ENCODE peak calls at places on chromosomes 7 and 10, in six cellular contexts. One of them, this sample, is unnamed. For H3K79me1, the result is how much of the 10 kb centered on the place peaks cover.

GRCh38 chr10:32004161-32004591 is 52.0 kb downstream of the KIF5B start:
- DNase-seq in IMR-90: no peak
- DNase-seq in mesenchymal stem cell: no peak
- DNase-seq in H1: no peak
- DNase-seq in H9: peak
- DNase-seq in mesendoderm: peak
- DNase-seq in this sample: no peak

GRCh38 chr10:132524443-132525285 is 12.9 kb upstream of the INPP5A start:
- DNase-seq in mesenchymal stem cell: no peak
- DNase-seq in mesendoderm: no peak
- DNase-seq in H9: no peak
- DNase-seq in IMR-90: no peak
- DNase-seq in H1: no peak
- DNase-seq in this sample: no peak

GRCh38 chr10:60096761-60097513 is 190.6 kb upstream of the CCDC6 start:
- DNase-seq in H9: no peak
- DNase-seq in IMR-90: no peak
- DNase-seq in mesendoderm: no peak
- DNase-seq in mesenchymal stem cell: peak
- DNase-seq in H1: no peak
- DNase-seq in this sample: no peak

GRCh38 chr10:31745612-31746376 is 182.8 kb downstream of the ARHGAP12 start:
- DNase-seq in H9: no peak
- DNase-seq in mesendoderm: no peak
- DNase-seq in IMR-90: peak
- DNase-seq in mesenchymal stem cell: peak
- DNase-seq in H1: no peak
- DNase-seq in this sample: no peak

GRCh38 chr7:36960105-36960504 is 235.8 kb upstream of the AOAH start:
- DNase-seq in mesenchymal stem cell: no peak
- DNase-seq in IMR-90: no peak
- DNase-seq in H9: no peak
- DNase-seq in H1: no peak
- DNase-seq in mesendoderm: no peak
- DNase-seq in this sample: no peak

GRCh38 chr10:70543911-70544310 is 58.6 kb downstream of the PRF1 start:
- DNase-seq in H1: no peak
- DNase-seq in H9: no peak
- DNase-seq in IMR-90: no peak
- DNase-seq in mesenchymal stem cell: no peak
- DNase-seq in mesendoderm: no peak
- DNase-seq in this sample: no peak

GRCh38 chr7:7159063-7159645 is 23.2 kb upstream of the C1GALT1 start:
- DNase-seq in H9: no peak
- DNase-seq in mesendoderm: no peak
- DNase-seq in H1: no peak
- DNase-seq in mesenchymal stem cell: no peak
- DNase-seq in IMR-90: no peak
- DNase-seq in this sample: no peak

GRCh38 chr7:23234569-23235296 is 11.8 kb upstream of the GPNMB start:
- DNase-seq in mesenchymal stem cell: no peak
- DNase-seq in H9: no peak
- DNase-seq in H1: no peak
- DNase-seq in mesendoderm: no peak
- DNase-seq in IMR-90: no peak
- DNase-seq in this sample: no peak

GRCh38 chr10:115328331-115328730 is 235.2 kb downstream of the ATRNL1 start:
- DNase-seq in H1: no peak
- DNase-seq in H9: no peak
- DNase-seq in IMR-90: no peak
- DNase-seq in mesendoderm: no peak
- DNase-seq in mesenchymal stem cell: no peak
- DNase-seq in this sample: no peak

GRCh38 chr10:44102726-44103255 is 282.1 kb downstream of the CXCL12 start:
- DNase-seq in IMR-90: no peak
- DNase-seq in mesenchymal stem cell: no peak
- DNase-seq in H1: no peak
- DNase-seq in H9: no peak
- DNase-seq in mesendoderm: peak
- DNase-seq in this sample: no peak

GRCh38 chr10:75653761-75654160 is 222.3 kb downstream of the LRMDA start:
- DNase-seq in mesenchymal stem cell: no peak
- DNase-seq in IMR-90: no peak
- DNase-seq in H1: no peak
- DNase-seq in mesendoderm: no peak
- DNase-seq in H9: no peak
- DNase-seq in this sample: no peak

GRCh38 chr10:13347235-13348156 is 597 bp downstream of the SEPHS1 start:
- DNase-seq in H1: no peak
- DNase-seq in IMR-90: peak
- DNase-seq in mesenchymal stem cell: peak
- DNase-seq in mesendoderm: peak
- DNase-seq in H9: no peak
- DNase-seq in this sample: peak

GRCh38 chr7:122692769-122693309 is 6.1 kb downstream of the RNF133 start:
- DNase-seq in H9: no peak
- DNase-seq in mesenchymal stem cell: no peak
- DNase-seq in mesendoderm: no peak
- DNase-seq in H1: no peak
- DNase-seq in IMR-90: no peak
- DNase-seq in this sample: no peak

GRCh38 chr10:49158399-49158798 is 24.6 kb upstream of the FAM170B start:
- DNase-seq in H1: no peak
- DNase-seq in mesendoderm: no peak
- DNase-seq in mesenchymal stem cell: no peak
- DNase-seq in IMR-90: no peak
- DNase-seq in H9: no peak
- DNase-seq in this sample: no peak

GRCh38 chr7:1848911-1849311 is 178.8 kb downstream of the ELFN1 start:
- DNase-seq in H9: no peak
- DNase-seq in mesenchymal stem cell: no peak
- DNase-seq in IMR-90: no peak
- DNase-seq in mesendoderm: no peak
- DNase-seq in H1: no peak
- DNase-seq in this sample: no peak

GRCh38 chr7:7772385-7772784 is 54.0 kb upstream of the RPA3 start:
- DNase-seq in H1: no peak
- DNase-seq in H9: no peak
- DNase-seq in IMR-90: peak
- DNase-seq in mesendoderm: no peak
- DNase-seq in mesenchymal stem cell: peak
- DNase-seq in this sample: no peak

GRCh38 chr10:73289958-73290357 is 37.5 kb upstream of the MRPS16 start:
- DNase-seq in mesenchymal stem cell: no peak
- DNase-seq in IMR-90: no peak
- DNase-seq in mesendoderm: no peak
- DNase-seq in H9: no peak
- DNase-seq in H1: no peak
- DNase-seq in this sample: no peak

GRCh38 chr10:5266804-5267203 is 70.2 kb downstream of the AKR1C4 start:
- DNase-seq in mesenchymal stem cell: no peak
- DNase-seq in H1: no peak
- DNase-seq in IMR-90: no peak
- DNase-seq in H9: no peak
- DNase-seq in mesendoderm: no peak
- DNase-seq in this sample: no peak

GRCh38 chr10:73759512-73760115 is 15.4 kb downstream of the SEC24C start:
- DNase-seq in H9: no peak
- DNase-seq in H1: no peak
- DNase-seq in mesenchymal stem cell: no peak
- DNase-seq in IMR-90: no peak
- DNase-seq in mesendoderm: no peak
- DNase-seq in this sample: no peak

GRCh38 chr7:90629306-90629918 is 33.3 kb downstream of the CDK14 start:
- DNase-seq in mesenchymal stem cell: peak
- DNase-seq in H9: no peak
- DNase-seq in IMR-90: peak
- DNase-seq in H1: no peak
- DNase-seq in mesendoderm: peak
- DNase-seq in this sample: peak

GRCh38 chr7:151304856-151305255 is 36.8 kb upstream of the NUB1 start:
- DNase-seq in mesendoderm: peak
- DNase-seq in H9: peak
- DNase-seq in H1: peak
- DNase-seq in IMR-90: no peak
- DNase-seq in mesenchymal stem cell: peak
- DNase-seq in this sample: no peak

GRCh38 chr7:24715661-24716479 is 41.4 kb downstream of the GSDME start:
- DNase-seq in IMR-90: peak
- DNase-seq in H1: no peak
- DNase-seq in mesendoderm: peak
- DNase-seq in mesenchymal stem cell: peak
- DNase-seq in H9: peak
- DNase-seq in this sample: no peak

GRCh38 chr7:42906181-42906580 is 5.7 kb downstream of the C7orf25 start:
- DNase-seq in mesenchymal stem cell: no peak
- DNase-seq in IMR-90: no peak
- DNase-seq in H1: no peak
- DNase-seq in mesendoderm: no peak
- DNase-seq in H9: no peak
- DNase-seq in this sample: no peak

GRCh38 chr10:101566333-101567164 is 21.5 kb downstream of the POLL start:
- DNase-seq in H9: peak
- DNase-seq in H1: no peak
- DNase-seq in mesenchymal stem cell: peak
- DNase-seq in IMR-90: peak
- DNase-seq in mesendoderm: peak
- DNase-seq in this sample: no peak

GRCh38 chr7:5421626-5422323 is 1.9 kb downstream of the TNRC18 start:
- DNase-seq in H1: no peak
- DNase-seq in mesendoderm: peak
- DNase-seq in H9: no peak
- DNase-seq in mesenchymal stem cell: peak
- DNase-seq in IMR-90: peak
- DNase-seq in this sample: no peak

GRCh38 chr7:5424689-5425506 is 1.3 kb upstream of the TNRC18 start:
- DNase-seq in IMR-90: peak
- DNase-seq in H9: no peak
- DNase-seq in mesendoderm: peak
- DNase-seq in mesenchymal stem cell: peak
- DNase-seq in H1: no peak
- DNase-seq in this sample: no peak

GRCh38 chr7:5423844-5424688 is 432 bp upstream of the TNRC18 start:
- DNase-seq in H9: peak
- DNase-seq in IMR-90: peak
- DNase-seq in H1: peak
- DNase-seq in mesenchymal stem cell: peak
- DNase-seq in mesendoderm: peak
- DNase-seq in this sample: peak

GRCh38 chr7:5422324-5423271 is 1.0 kb downstream of the TNRC18 start:
- DNase-seq in mesendoderm: peak
- DNase-seq in H1: no peak
- DNase-seq in H9: no peak
- DNase-seq in IMR-90: peak
- DNase-seq in mesenchymal stem cell: peak
- DNase-seq in this sample: no peak

DNA sequence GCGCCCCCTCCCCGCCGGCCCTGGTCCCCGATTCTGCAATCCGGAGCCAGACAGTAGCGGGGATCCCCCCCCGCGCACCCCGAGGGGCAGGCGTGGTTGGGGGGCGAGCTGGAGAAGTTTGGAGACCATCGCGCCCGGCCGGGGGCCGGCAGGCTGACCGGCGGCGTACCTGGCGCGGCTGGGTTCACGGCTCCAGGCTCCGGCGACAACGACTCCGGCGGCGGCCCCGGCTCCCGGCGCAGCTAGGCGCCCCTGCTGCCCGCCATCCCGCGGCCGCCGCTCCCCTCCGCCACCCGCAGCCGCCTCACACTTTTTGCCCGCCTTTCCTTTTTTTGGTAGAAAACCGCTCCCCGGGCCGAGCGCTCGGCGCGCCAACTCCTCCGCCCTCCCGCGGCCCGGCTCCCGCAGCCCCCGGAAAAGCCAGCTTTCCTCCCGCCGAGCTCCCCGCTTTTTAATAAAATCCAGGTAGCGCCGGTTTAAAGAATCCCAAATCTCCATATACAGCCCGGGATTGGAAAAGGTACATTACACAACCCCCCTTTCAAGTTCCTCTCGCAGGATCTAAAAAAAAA is at the start of gene TNRC18:
- DNase-seq in mesendoderm: no peak
- DNase-seq in IMR-90: no peak
- DNase-seq in H1: no peak
- DNase-seq in mesenchymal stem cell: no peak
- DNase-seq in H9: no peak
- DNase-seq in this sample: no peak
- H3K79me1 ChIP-seq in mesendoderm: under half
- H3K79me1 ChIP-seq in IMR-90: under half
- H3K79me1 ChIP-seq in H1: under half
- H3K79me1 ChIP-seq in mesenchymal stem cell: under half
- H3K79me1 ChIP-seq in H9: under half
- H3K79me1 ChIP-seq in this sample: under half

GRCh38 chr10:78302989-78303854 is 269.6 kb downstream of the RPS24 start:
- DNase-seq in H9: peak
- DNase-seq in mesendoderm: peak
- DNase-seq in mesenchymal stem cell: peak
- DNase-seq in IMR-90: peak
- DNase-seq in H1: peak
- DNase-seq in this sample: peak
- H3K79me1 ChIP-seq in H9: under half
- H3K79me1 ChIP-seq in mesendoderm: under half
- H3K79me1 ChIP-seq in mesenchymal stem cell: under half
- H3K79me1 ChIP-seq in IMR-90: under half
- H3K79me1 ChIP-seq in H1: under half
- H3K79me1 ChIP-seq in this sample: under half

GRCh38 chr10:47402681-47403301 is 18.7 kb upstream of the ZNF488 start:
- DNase-seq in mesendoderm: peak
- DNase-seq in mesenchymal stem cell: peak
- DNase-seq in H1: peak
- DNase-seq in H9: peak
- DNase-seq in IMR-90: peak
- DNase-seq in this sample: peak
- H3K79me1 ChIP-seq in mesendoderm: under half
- H3K79me1 ChIP-seq in mesenchymal stem cell: under half
- H3K79me1 ChIP-seq in H1: under half
- H3K79me1 ChIP-seq in H9: under half
- H3K79me1 ChIP-seq in IMR-90: under half
- H3K79me1 ChIP-seq in this sample: under half

GRCh38 chr10:80502621-80503583 is 34.8 kb upstream of the SH2D4B start:
- DNase-seq in mesenchymal stem cell: no peak
- DNase-seq in H9: no peak
- DNase-seq in H1: no peak
- DNase-seq in IMR-90: no peak
- DNase-seq in mesendoderm: no peak
- DNase-seq in this sample: no peak
- H3K79me1 ChIP-seq in mesenchymal stem cell: under half
- H3K79me1 ChIP-seq in H9: under half
- H3K79me1 ChIP-seq in H1: under half
- H3K79me1 ChIP-seq in IMR-90: under half
- H3K79me1 ChIP-seq in mesendoderm: under half
- H3K79me1 ChIP-seq in this sample: under half